ENCODE peak calls at places on chromosomes 11 and 22, in eight cellular contexts. I is vagina; V is CD4-positive, alpha-beta memory T cell; R is thoracic aorta; H is spleen; O is A549; E is ovary; F is hepatocyte. Z is an unnamed sample.

GRCh38 chr11:132024587-132025295 is 654.3 kb downstream of the NTM start:
- DNase-seq in I (no peak), V (no peak), R (no peak), H (no peak), O (no peak), E (no peak), F (no peak), Z (no peak)

GRCh38 chr11:12845739-12846358 is 163.3 kb upstream of the RASSF10 start:
- DNase-seq in I (no peak), V (no peak), R (no peak), H (no peak), O (peak; percentile 29), E (peak; percentile 46), F (peak; percentile 78), Z (no peak)

GRCh38 chr11:36431429-36432092 is 78.5 kb downstream of the TRAF6 start:
- DNase-seq in I (no peak), V (no peak), R (no peak), H (no peak), O (peak; percentile 86), E (peak; percentile 89), F (peak; percentile 86), Z (no peak)

GRCh38 chr22:46148336-46148735 is 2.0 kb upstream of the PPARA start:
- DNase-seq in I (no peak), V (no peak), R (no peak), H (no peak), O (no peak), E (peak; percentile 25), F (no peak), Z (no peak)

GRCh38 chr11:22163394-22163797 is 29.5 kb upstream of the ANO5 start:
- DNase-seq in I (no peak), V (no peak), R (no peak), H (peak; percentile 40), O (no peak), E (no peak), F (no peak), Z (no peak)

GRCh38 chr11:4111834-4112233 is 17.2 kb downstream of the RRM1 start:
- DNase-seq in I (no peak), V (no peak), R (no peak), H (no peak), O (no peak), E (no peak), F (no peak), Z (no peak)

GRCh38 chr11:131767421-131767820 is 397.0 kb downstream of the NTM start:
- DNase-seq in I (no peak), V (no peak), R (no peak), H (no peak), O (no peak), E (no peak), F (no peak), Z (no peak)

GRCh38 chr22:38317995-38318715 is 922 bp upstream of the CSNK1E start:
- DNase-seq in I (no peak), V (no peak), R (peak; percentile 58), H (no peak), O (peak; percentile 85), E (peak; percentile 80), F (peak; percentile 91), Z (peak; percentile 74)

GRCh38 chr11:78350101-78350645 is 67.4 kb downstream of the GAB2 start:
- DNase-seq in I (no peak), V (no peak), R (no peak), H (no peak), O (no peak), E (peak; percentile 50), F (peak; percentile 22), Z (no peak)

GRCh38 chr11:66912963-66913362 is 45.2 kb downstream of the PC start:
- DNase-seq in I (no peak), V (no peak), R (no peak), H (no peak), O (no peak), E (no peak), F (no peak), Z (no peak)

GRCh38 chr11:113664981-113665710 is 41.0 kb downstream of the TMPRSS5 start:
- DNase-seq in I (no peak), V (no peak), R (no peak), H (no peak), O (peak; percentile 11), E (no peak), F (peak; percentile 45), Z (no peak)

GRCh38 chr11:69435161-69435990 is 46.1 kb upstream of the LINC01488 start:
- DNase-seq in I (no peak), V (no peak), R (no peak), H (peak; percentile 53), O (no peak), E (no peak), F (no peak), Z (no peak)

GRCh38 chr11:81494431-81494830 is 1239.2 kb downstream of the FAM181B start:
- DNase-seq in I (no peak), V (no peak), R (no peak), H (no peak), O (no peak), E (no peak), F (no peak), Z (no peak)

GRCh38 chr11:110909331-110909730 is 197.1 kb upstream of the ARHGAP20 start:
- DNase-seq in I (no peak), V (no peak), R (no peak), H (no peak), O (no peak), E (no peak), F (no peak), Z (no peak)

GRCh38 chr11:112822478-112823274 is 138.5 kb upstream of the NCAM1 start:
- DNase-seq in I (no peak), V (no peak), R (no peak), H (no peak), O (no peak), E (no peak), F (peak; percentile 36), Z (no peak)

GRCh38 chr11:10573028-10573427 is 4.6 kb upstream of the LYVE1 start:
- DNase-seq in I (no peak), V (no peak), R (no peak), H (no peak), O (no peak), E (no peak), F (no peak), Z (no peak)

GRCh38 chr11:2459796-2460531 is 15.2 kb downstream of the KCNQ1 start:
- DNase-seq in I (no peak), V (no peak), R (no peak), H (peak; percentile 72), O (no peak), E (no peak), F (no peak), Z (no peak)

GRCh38 chr11:2459016-2459725 is 14.4 kb downstream of the KCNQ1 start:
- DNase-seq in I (no peak), V (no peak), R (no peak), H (peak; percentile 78), O (no peak), E (no peak), F (no peak), Z (no peak)

GRCh38 chr11:2461253-2462091 is 16.7 kb downstream of the KCNQ1 start:
- DNase-seq in I (no peak), V (no peak), R (no peak), H (no peak), O (no peak), E (no peak), F (no peak), Z (no peak)

GRCh38 chr11:2462092-2462985 is 17.5 kb downstream of the KCNQ1 start:
- DNase-seq in I (no peak), V (no peak), R (no peak), H (peak; percentile 71), O (no peak), E (no peak), F (no peak), Z (no peak)

DNA sequence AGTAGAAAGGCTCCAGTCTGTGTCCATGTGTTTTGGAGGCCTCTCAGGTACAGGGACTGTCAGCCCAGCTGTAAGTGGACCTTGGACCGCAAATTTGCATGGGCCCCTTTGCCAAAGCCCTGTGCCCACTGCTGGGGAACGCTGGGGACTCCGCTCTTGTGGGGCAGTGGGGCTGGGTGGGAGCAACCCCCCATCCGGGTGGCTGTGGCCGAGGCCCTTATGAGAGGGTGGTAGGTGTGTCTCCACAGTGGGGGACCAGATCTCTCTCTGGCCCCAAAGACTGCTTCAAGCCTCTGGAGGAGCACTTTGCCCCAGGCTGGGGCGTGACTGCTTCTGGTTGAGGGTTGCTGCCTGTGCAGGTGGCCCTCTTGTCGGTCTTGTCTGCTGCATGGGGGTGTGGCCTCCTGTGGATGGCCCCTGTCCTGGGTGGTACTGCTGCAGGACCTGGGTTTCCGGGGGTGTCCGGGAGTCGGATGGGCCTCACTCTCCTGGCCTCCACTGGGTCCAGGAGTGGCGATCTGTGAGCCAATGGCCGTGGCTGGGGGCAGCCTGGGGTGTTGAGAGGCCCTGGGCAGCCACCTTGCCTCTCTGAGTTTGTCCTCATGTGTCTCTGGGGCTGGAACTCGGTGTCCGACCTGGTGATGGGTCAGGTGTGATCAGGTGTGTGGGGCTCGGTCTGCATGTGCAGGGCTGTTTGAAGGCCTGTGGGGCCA is 15.9 kb downstream of the KCNQ1 start:
- DNase-seq in I (no peak), V (no peak), R (no peak), H (no peak), O (no peak), E (no peak), F (no peak), Z (no peak)
- H3K27ac ChIP-seq in I (no peak overlapping the region), V (no peak overlapping the region), R (no peak overlapping the region), H (no peak overlapping the region), O (no peak overlapping the region), E (no peak overlapping the region), F (peak overlapping the region; percentile 42), Z (no peak overlapping the region)

DNA sequence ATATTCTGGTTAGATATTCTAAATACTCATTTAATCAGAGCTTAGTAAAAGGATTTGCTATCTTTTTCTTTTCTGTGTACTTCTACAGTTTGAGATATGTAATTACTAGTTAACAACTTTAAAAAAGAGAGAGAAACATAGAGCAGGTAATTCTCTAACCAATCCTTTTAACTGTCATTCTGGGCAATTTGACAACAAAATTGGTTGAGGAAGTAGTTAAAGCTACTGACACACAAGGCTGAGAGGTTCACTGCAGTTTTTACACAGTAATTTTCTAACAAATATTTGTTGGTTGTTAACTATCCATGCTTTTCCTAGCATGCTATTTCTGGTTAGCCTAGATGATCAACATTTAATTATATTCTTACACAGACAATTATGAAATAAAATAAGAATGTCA is 3.6 kb downstream of the SOX6 start:
- DNase-seq in I (no peak), V (no peak), R (no peak), H (no peak), O (no peak), E (no peak), F (no peak), Z (no peak)
- H3K27ac ChIP-seq in I (no peak overlapping the region), V (no peak overlapping the region), R (no peak overlapping the region), H (no peak overlapping the region), O (no peak overlapping the region), E (no peak overlapping the region), F (no peak overlapping the region), Z (peak overlapping the region; percentile 76)

GRCh38 chr11:65776710-65777141 is 4.0 kb downstream of the AP5B1 start:
- DNase-seq in I (no peak), V (no peak), R (no peak), H (peak; percentile 75), O (no peak), E (no peak), F (peak; percentile 29), Z (no peak)
- H3K27ac ChIP-seq in I (no peak overlapping the region), V (no peak overlapping the region), R (no peak overlapping the region), H (peak overlapping the region; percentile 91), O (no peak overlapping the region), E (no peak overlapping the region), F (peak overlapping the region; percentile 68), Z (peak overlapping the region; percentile 23)

DNA sequence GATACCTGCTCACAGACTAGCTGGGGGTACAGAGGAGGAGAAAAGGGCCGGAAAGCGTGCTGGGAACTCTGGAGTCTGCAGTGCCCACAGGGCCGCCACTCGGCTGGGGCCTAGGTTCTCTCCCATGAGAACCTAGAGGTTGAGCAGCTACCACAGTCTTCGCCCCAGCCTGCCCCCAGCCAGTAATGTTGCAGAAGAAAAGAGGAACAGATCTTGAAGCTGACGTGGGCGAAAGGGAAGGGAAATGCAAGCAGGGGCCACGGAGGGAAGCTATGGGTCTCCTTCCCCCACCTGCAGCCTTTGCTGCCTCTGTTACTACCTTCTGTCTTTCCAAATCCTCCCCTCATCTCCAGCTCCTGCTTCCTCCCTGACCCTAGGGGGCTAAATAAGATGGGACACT is 28.8 kb upstream of the P2RY2 start:
- DNase-seq in I (no peak), V (no peak), R (no peak), H (peak; percentile 92), O (no peak), E (no peak), F (no peak), Z (no peak)
- H3K27ac ChIP-seq in I (no peak overlapping the region), V (no peak overlapping the region), R (no peak overlapping the region), H (peak overlapping the region; percentile 80), O (peak overlapping the region; percentile 4), E (no peak overlapping the region), F (no peak overlapping the region), Z (peak overlapping the region; percentile 76)

Z was measured in psoas muscle.